ENCODE peak calls at places on chromosome 1, in four cellular contexts. W, Z, D and V are unnamed samples. For H3K4me1, the result is how much of the 10 kb centered on the place peaks cover.

GRCh38 chr1:41673806-41674205 is 189.3 kb upstream of the EDN2 start:
- DNase-seq in D (no peak), W (no peak), Z (no peak), V (no peak)

GRCh38 chr1:91520940-91521507 is 20.4 kb downstream of the CDC7 start:
- DNase-seq in Z (no peak), D (no peak), W (no peak), V (no peak)

GRCh38 chr1:199978408-199978940 is 49.0 kb upstream of the NR5A2 start:
- DNase-seq in Z (no peak), D (no peak), W (no peak), V (no peak)

GRCh38 chr1:213656482-213656881 is 331.3 kb upstream of the PROX1 start:
- DNase-seq in W (no peak), D (no peak), Z (no peak), V (no peak)

GRCh38 chr1:32592953-32593352 is 53.7 kb downstream of the ZBTB8A start:
- DNase-seq in D (no peak), W (no peak), Z (no peak), V (no peak)

GRCh38 chr1:238589843-238590435 is 699.2 kb upstream of the ZP4 start:
- DNase-seq in D (no peak), W (no peak), Z (no peak), V (no peak)

GRCh38 chr1:26296340-26297056 is 9.9 kb downstream of the UBXN11 start:
- DNase-seq in W (no peak), D (no peak), Z (no peak), V (no peak)

GRCh38 chr1:187476671-187477070 is 647.9 kb downstream of the PLA2G4A start:
- DNase-seq in D (no peak), W (no peak), Z (no peak), V (no peak)

GRCh38 chr1:204507317-204508105 is 8.7 kb upstream of the MDM4 start:
- DNase-seq in Z (peak), D (no peak), W (peak), V (no peak)

GRCh38 chr1:119982006-119982405 is 85.7 kb upstream of the ADAM30 start:
- DNase-seq in W (no peak), Z (no peak), D (no peak), V (no peak)

GRCh38 chr1:70487910-70488665 is 77.0 kb downstream of the CTH start:
- DNase-seq in W (peak), D (no peak), Z (peak), V (no peak)

GRCh38 chr1:111842411-111842810 is 86.7 kb downstream of the DDX20 start:
- DNase-seq in W (no peak), D (no peak), Z (no peak), V (no peak)

GRCh38 chr1:156804572-156805243 is 11.9 kb downstream of the SH2D2A start:
- DNase-seq in D (peak), W (no peak), Z (no peak), V (no peak)

DNA sequence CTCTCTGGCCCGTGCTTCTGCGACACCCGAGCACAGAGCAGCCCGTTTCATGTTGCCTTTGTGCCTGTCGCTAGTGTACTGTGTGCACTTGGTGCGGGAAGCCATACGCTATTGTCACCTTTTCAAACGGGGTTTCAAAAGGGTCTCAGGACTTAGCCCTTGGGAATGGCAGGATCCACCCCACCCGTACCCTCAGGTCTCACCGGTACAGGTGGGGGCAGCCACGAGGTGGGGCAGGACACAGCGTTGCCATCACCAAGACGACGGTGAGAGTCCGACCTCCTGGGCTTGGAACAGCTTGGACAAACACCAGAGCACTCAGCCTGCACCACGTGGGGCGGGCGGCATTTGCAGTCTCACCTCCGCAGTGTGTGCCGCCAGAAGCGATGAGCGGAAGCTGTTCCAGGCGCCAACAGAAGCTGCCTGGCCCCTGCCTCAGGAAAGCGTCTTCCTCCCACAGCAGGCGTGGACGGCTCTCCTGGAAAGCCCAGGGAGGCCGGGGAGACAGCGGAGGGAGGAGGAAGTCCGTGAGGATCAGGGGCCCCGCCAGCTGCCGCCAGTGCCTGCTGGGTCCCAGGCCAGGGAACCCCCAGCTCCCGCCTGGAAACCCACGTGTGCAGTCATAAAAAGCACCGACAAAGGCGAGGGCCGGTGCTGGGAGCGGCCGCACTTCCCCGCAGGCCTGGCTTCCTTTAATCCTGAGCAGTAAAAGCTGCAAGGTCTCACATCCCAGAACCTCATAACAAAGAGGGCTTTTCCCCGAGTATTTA is 131.3 kb upstream of the ARHGEF16 start:
- DNase-seq in Z (peak), D (peak), W (no peak), V (peak)
- H3K4me1 ChIP-seq in Z (under half), D (under half), W (under half), V (under half)

DNA sequence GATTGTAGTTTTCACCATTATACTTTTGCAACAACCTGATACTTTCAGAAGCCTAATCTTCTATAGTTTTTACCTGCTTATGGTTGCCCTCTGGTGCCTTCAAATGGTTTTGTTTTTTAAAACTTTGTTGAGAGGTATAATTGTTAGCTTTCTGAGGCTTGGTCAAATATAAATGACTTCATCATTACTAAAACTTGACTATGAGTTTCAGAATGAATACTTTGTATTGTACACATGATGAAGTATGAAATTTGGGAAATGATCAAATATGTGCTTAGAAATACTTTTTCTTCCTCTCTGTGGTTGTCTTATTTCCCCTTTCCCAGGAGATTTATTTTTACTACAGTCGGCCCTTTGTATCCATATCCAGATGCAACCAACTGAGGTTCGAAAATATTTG is 151.8 kb upstream of the B3GALT2 start:
- DNase-seq in Z (no peak), W (no peak), D (no peak), V (no peak)
- TF ChIP-seq CTCF in Z (no peak), W (peak), D (peak), V (no peak)

GRCh38 chr1:226677121-226678020 is 61.7 kb downstream of the ITPKB start:
- DNase-seq in D (peak), W (peak), Z (peak), V (peak)
- H3K4me1 ChIP-seq in D (half or more), W (under half), Z (under half), V (half or more)

GRCh38 chr1:15286452-15286851 is 39.4 kb downstream of the FHAD1 start:
- DNase-seq in Z (no peak), W (no peak), D (no peak), V (no peak)

GRCh38 chr1:15287035-15287434 is 40.0 kb downstream of the FHAD1 start:
- DNase-seq in W (no peak), Z (no peak), D (no peak), V (no peak)

GRCh38 chr1:15287591-15287990 is 40.6 kb downstream of the FHAD1 start:
- DNase-seq in Z (no peak), D (no peak), W (no peak), V (no peak)

GRCh38 chr1:15289251-15289651 is 42.2 kb downstream of the FHAD1 start:
- DNase-seq in W (no peak), D (no peak), Z (no peak), V (no peak)

GRCh38 chr1:15288173-15288926 is 41.3 kb downstream of the FHAD1 start:
- DNase-seq in Z (no peak), W (peak), D (no peak), V (no peak)
- TF ChIP-seq CTCF in Z (no peak), W (no peak), D (no peak), V (peak)

GRCh38 chr1:81374481-81374880 is 426.3 kb upstream of the ADGRL2 start:
- DNase-seq in D (no peak), Z (no peak), W (no peak), V (no peak)

GRCh38 chr1:81375884-81376548 is 424.7 kb upstream of the ADGRL2 start:
- DNase-seq in Z (no peak), D (no peak), W (no peak), V (no peak)

GRCh38 chr1:81371864-81372263 is 428.9 kb upstream of the ADGRL2 start:
- DNase-seq in W (no peak), Z (no peak), D (no peak), V (no peak)

GRCh38 chr1:81379430-81379829 is 421.3 kb upstream of the ADGRL2 start:
- DNase-seq in Z (no peak), W (no peak), D (no peak), V (no peak)

GRCh38 chr1:81377406-81377805 is 423.3 kb upstream of the ADGRL2 start:
- DNase-seq in D (no peak), Z (peak), W (no peak), V (no peak)
- H3K4me1 ChIP-seq in D (under half), Z (under half), W (under half), V (under half)

DNA sequence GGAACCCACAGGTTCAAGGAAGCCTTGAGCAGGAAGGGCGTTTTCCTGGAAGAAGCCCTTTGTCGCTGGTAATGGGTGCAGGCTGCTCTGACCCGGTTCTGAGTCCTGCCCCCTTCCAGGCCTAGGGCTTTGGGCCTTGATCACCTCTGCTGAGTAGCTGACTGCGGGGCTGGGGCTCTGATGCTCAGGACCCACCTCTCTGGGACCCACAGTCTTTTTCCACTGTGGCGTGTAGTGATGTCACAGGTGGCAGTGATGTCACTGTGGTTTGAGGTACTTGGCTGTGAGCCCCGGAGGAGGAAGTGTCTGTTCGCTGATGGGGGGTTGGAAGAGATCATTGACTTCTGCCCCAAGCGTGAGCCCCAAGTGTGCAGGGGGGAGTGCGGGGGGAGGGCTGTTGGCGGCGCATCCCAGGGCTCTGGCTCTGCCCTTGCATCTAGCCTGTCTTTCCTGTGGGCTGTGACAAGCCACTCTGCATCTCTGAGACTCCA is 6.9 kb downstream of the TNFRSF1B start:
- DNase-seq in Z (peak), D (peak), W (no peak), V (peak)
- TF ChIP-seq CTCF in Z (no peak), D (no peak), W (no peak), V (no peak)